ENCODE peak calls at places on chromosomes 11 and 22, in four cellular contexts. V is stomach, I is cardiac muscle cell, C is pancreas. O is an unnamed sample.

GRCh38 chr11:37525336-37525735 is 927.3 kb upstream of the RAG2 start:
- DNase-seq in V (no peak), I (peak; percentile 36), C (no peak), O (no peak)

GRCh38 chr11:36372101-36372767 is 76.1 kb downstream of the PRR5L start:
- DNase-seq in V (no peak), I (peak; percentile 96), C (no peak), O (peak; percentile 21)

GRCh38 chr11:45102810-45103621 is 43.4 kb upstream of the PRDM11 start:
- DNase-seq in V (peak; percentile 54), I (peak; percentile 90), C (peak; percentile 53), O (peak; percentile 74)

GRCh38 chr11:91230647-91231046 is 994.0 kb upstream of the FAT3 start:
- DNase-seq in V (no peak), I (no peak), C (no peak), O (no peak)

GRCh38 chr22:36328635-36329216 is 59.0 kb downstream of the MYH9 start:
- DNase-seq in V (peak; percentile 61), I (peak; percentile 82), C (peak; percentile 60), O (peak; percentile 76)

GRCh38 chr11:122342089-122342749 is 226.2 kb upstream of the BLID start:
- DNase-seq in V (no peak), I (no peak), C (no peak), O (no peak)

GRCh38 chr22:49575703-49576081 is 252.0 kb downstream of the BRD1 start:
- DNase-seq in V (peak; percentile 10), I (no peak), C (no peak), O (no peak)

GRCh38 chr11:77705195-77705876 is 67.7 kb upstream of the CLNS1A start:
- DNase-seq in V (no peak), I (peak; percentile 50), C (no peak), O (no peak)

GRCh38 chr11:73530109-73530508 is 67.8 kb downstream of the FAM168A start:
- DNase-seq in V (no peak), I (no peak), C (no peak), O (no peak)

GRCh38 chr11:123624974-123625373 is 29.4 kb downstream of the SCN3B start:
- DNase-seq in V (no peak), I (peak; percentile 77), C (no peak), O (no peak)

GRCh38 chr22:43637861-43638260 is 174.2 kb downstream of the EFCAB6 start:
- DNase-seq in V (no peak), I (no peak), C (no peak), O (no peak)

GRCh38 chr11:73359930-73360742 is 16.1 kb upstream of the RELT start:
- DNase-seq in V (no peak), I (peak; percentile 57), C (no peak), O (peak; percentile 65)

GRCh38 chr22:37472418-37473006 is 13.7 kb downstream of the MFNG start:
- DNase-seq in V (peak; percentile 67), I (peak; percentile 38), C (no peak), O (no peak)

GRCh38 chr11:86515297-86516094 is 140.8 kb downstream of the CCDC81 start:
- DNase-seq in V (no peak), I (peak; percentile 67), C (no peak), O (no peak)

DNA sequence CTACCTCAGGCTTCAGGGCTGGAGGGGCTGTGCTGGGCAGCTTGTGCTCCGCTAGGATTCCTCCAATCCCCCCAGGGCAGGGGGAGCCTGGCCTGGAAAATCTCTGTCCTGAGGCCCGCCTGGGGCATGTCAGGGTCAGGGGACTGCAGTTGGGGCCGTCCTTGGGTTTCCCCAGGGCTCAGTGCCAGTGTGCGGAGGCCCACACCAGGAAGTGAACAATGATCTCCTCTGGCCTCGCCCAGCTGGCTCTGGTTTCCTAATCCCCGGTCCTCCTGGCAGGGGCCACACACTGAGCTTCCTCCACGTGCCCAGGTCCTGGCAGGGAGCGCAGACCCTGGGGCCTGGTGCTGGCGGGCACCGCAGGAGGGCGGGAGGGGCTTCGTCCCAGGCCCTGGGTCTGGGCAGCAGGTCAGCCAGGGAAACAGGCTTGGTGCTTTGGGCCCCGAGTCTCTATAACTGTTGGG is 1.4 kb upstream of the MUC2 start:
- DNase-seq in V (peak; percentile 88), I (peak; percentile 79), C (peak; percentile 62), O (peak; percentile 38)
- H3K27ac ChIP-seq in V (no peak overlapping the region), I (no peak overlapping the region), C (peak overlapping the region; percentile 62), O (no peak overlapping the region)

GRCh38 chr11:88544656-88545280 is 207.2 kb upstream of the CTSC start:
- DNase-seq in V (no peak), I (no peak), C (no peak), O (no peak)

GRCh38 chr11:88538088-88538487 is 200.6 kb upstream of the CTSC start:
- DNase-seq in V (no peak), I (peak; percentile 34), C (no peak), O (no peak)

DNA sequence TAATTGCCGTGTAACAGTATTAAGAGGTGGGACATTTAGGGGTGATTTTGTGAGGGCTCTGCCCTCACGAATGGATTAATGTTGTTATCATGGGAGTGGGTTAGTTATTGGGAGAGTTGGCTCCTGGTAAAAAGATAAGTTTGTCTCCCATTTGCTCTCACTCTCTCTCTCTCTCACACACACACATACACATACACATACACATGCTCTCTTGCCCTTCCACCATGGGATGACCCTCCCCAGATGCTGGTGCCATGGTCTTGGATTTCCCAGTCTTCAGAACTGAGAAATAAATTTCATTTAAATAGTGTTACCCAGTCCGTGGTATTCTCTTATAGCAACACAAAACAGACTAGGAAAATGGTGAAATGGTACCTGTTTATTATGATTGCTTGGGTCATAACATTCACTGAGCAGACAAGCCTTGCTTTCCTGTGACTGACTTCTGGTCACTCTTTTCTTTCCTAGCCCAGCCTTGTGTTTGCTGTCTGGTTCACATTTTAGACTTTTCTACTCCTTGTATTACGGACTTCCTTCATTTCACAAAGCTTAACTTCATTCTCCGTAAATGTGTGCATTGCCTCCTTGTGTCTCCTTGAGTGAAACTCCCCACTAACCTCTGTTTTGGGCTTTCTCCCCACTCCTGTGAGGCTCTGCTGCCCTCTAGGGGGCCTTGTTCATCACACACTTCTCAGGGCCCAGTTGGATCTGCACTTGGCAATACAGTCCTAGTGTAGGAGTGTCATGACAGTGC is 206.5 kb upstream of the CTSC start:
- DNase-seq in V (peak; percentile 75), I (peak; percentile 95), C (peak; percentile 69), O (peak; percentile 80)
- TF ChIP-seq CTCF in V (peak; percentile 85), I (peak; percentile 99), C (peak; percentile 77), O (peak; percentile 87)

GRCh38 chr11:114216804-114217195 is 79.4 kb upstream of the NNMT start:
- DNase-seq in V (no peak), I (no peak), C (no peak), O (no peak)
- H3K27ac ChIP-seq in V (no peak overlapping the region), I (peak overlapping the region; percentile 83), C (no peak overlapping the region), O (peak overlapping the region; percentile 73)

DNA sequence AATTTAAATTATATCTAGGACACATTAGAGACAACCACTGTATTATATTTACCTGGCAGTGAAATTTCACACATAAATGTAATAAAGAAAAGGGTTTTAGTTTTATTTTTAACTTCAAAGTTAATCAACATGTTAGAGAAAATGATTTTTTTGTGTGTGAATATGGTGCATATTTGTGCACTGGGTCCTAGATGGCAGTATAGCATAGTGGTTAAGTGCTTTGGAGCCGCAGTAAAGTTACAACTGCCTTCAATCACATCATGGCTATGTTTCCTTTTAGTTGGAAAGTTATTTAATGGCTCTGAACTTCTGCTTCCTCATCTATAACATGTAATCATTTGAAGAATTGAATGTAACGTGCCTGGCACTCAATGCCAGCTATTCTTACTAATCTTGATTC is 108.9 kb upstream of the DDI1 start:
- DNase-seq in V (no peak), I (peak; percentile 67), C (no peak), O (no peak)
- TF ChIP-seq CTCF in V (peak; percentile 35), I (peak; percentile 42), C (no peak), O (no peak)

GRCh38 chr22:38707984-38708383 is 2.2 kb downstream of the GTPBP1 start:
- DNase-seq in V (no peak), I (no peak), C (no peak), O (no peak)

GRCh38 chr22:38709306-38709705 is 3.6 kb downstream of the GTPBP1 start:
- DNase-seq in V (no peak), I (no peak), C (no peak), O (no peak)

GRCh38 chr22:38712496-38713207 is 6.9 kb downstream of the GTPBP1 start:
- DNase-seq in V (no peak), I (no peak), C (no peak), O (no peak)

GRCh38 chr22:38710866-38711265 is 5.1 kb downstream of the GTPBP1 start:
- DNase-seq in V (no peak), I (no peak), C (no peak), O (no peak)

GRCh38 chr22:38710352-38710751 is 4.6 kb downstream of the GTPBP1 start:
- DNase-seq in V (no peak), I (no peak), C (no peak), O (no peak)
- H3K27ac ChIP-seq in V (no peak overlapping the region), I (no peak overlapping the region), C (no peak overlapping the region), O (no peak overlapping the region)

GRCh38 chr22:31341386-31342088 is 4.6 kb downstream of the PATZ1 start:
- DNase-seq in V (no peak), I (no peak), C (no peak), O (no peak)
- TF ChIP-seq CTCF in V (no peak), I (no peak), C (no peak), O (no peak)

GRCh38 chr22:31038686-31039085 is 42.4 kb upstream of the SMTN start:
- DNase-seq in V (no peak), I (no peak), C (no peak), O (no peak)
- H3K27ac ChIP-seq in V (peak overlapping the region; percentile 32), I (no peak overlapping the region), C (no peak overlapping the region), O (peak overlapping the region; percentile 58)

DNA sequence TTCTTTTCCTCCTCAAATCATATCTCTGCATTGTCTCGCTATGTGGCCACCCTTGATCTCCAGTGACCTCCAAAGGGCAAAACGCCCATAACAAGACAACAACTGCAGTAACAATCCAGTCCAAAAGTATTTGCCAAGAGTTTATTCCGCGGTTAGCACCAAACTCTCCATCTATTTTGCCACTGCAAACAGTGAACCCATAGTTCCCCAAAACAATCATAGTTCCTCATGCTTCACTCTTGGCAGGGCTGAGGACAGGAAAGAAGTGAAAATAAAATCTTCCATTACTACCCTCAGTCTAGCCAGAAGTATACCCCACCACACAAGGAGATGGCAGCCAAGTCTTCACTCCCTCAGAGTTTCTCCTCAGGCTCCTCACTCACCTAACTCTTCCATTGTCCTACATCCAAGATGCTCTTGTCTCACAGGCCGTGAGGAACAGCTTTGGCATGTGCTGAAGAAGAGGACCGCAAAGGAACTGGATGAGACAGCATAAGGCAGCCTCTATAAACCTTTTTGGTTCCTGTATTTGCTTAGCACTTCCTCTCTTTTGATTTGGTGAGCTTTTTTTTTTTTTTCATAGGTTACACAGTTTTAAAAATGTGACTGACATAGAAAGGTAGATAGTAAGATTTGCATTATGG is at the start of gene LPXN:
- DNase-seq in V (no peak), I (peak; percentile 16), C (no peak), O (no peak)
- TF ChIP-seq CTCF in V (no peak), I (no peak), C (no peak), O (no peak)

GRCh38 chr11:65791719-65792213 is 4.9 kb downstream of the OVOL1 start:
- DNase-seq in V (peak; percentile 62), I (no peak), C (no peak), O (no peak)
- H3K27ac ChIP-seq in V (no peak overlapping the region), I (no peak overlapping the region), C (no peak overlapping the region), O (no peak overlapping the region)

O was measured in psoas muscle.